ENCODE peak calls at places on chromosomes 2 and 18, in four cellular contexts. Z, C, B and R are unnamed samples.

GRCh38 chr2:201888476-201888875 is 82.1 kb downstream of the CDK15 start:
- DNase-seq in Z (no peak), C (no peak), B (no peak), R (no peak)

GRCh38 chr2:128745946-128746345 is 427.3 kb upstream of the HS6ST1 start:
- DNase-seq in Z (peak), C (no peak), B (no peak), R (no peak)

GRCh38 chr2:61645911-61646310 is 107.8 kb upstream of the XPO1 start:
- DNase-seq in Z (peak), C (peak), B (peak), R (peak)

GRCh38 chr2:177754476-177754873 is 318.1 kb downstream of the PDE11A start:
- DNase-seq in Z (peak), C (peak), B (peak), R (no peak)

GRCh38 chr18:6543330-6543908 is 128.7 kb upstream of the L3MBTL4 start:
- DNase-seq in Z (peak), C (peak), B (peak), R (peak)

GRCh38 chr2:54524236-54524991 is 68.3 kb downstream of the SPTBN1 start:
- DNase-seq in Z (peak), C (peak), B (peak), R (no peak)

GRCh38 chr2:100130595-100131391 is 11.6 kb downstream of the AFF3 start:
- DNase-seq in Z (no peak), C (no peak), B (no peak), R (no peak)

GRCh38 chr18:75220786-75221355 is 10.3 kb downstream of the TSHZ1 start:
- DNase-seq in Z (no peak), C (no peak), B (no peak), R (peak)

GRCh38 chr2:117123362-117123761 is 691.1 kb upstream of the DDX18 start:
- DNase-seq in Z (no peak), C (no peak), B (no peak), R (no peak)

GRCh38 chr2:201909961-201910361 is 103.6 kb downstream of the CDK15 start:
- DNase-seq in Z (peak), C (peak), B (peak), R (peak)

GRCh38 chr2:147910990-147911473 is 66.2 kb downstream of the ACVR2A start:
- DNase-seq in Z (peak), C (peak), B (peak), R (peak)

GRCh38 chr18:30406728-30407127 is 635.8 kb downstream of the DSC3 start:
- DNase-seq in Z (peak), C (no peak), B (peak), R (no peak)

GRCh38 chr2:216546646-216547403 is 48.2 kb downstream of the RPL37A start:
- DNase-seq in Z (peak), C (no peak), B (no peak), R (peak)

GRCh38 chr2:200138386-200139184 is 167.9 kb upstream of the SPATS2L start:
- DNase-seq in Z (peak), C (peak), B (no peak), R (no peak)

GRCh38 chr2:39141346-39142011 is 20.6 kb upstream of the SOS1 start:
- DNase-seq in Z (no peak), C (no peak), B (no peak), R (no peak)

GRCh38 chr18:48963555-48964480 is 13.1 kb upstream of the SMAD7 start:
- DNase-seq in Z (no peak), C (no peak), B (no peak), R (no peak)

GRCh38 chr18:31247574-31248199 is 70.3 kb upstream of the DSG1 start:
- DNase-seq in Z (peak), C (no peak), B (no peak), R (no peak)

GRCh38 chr2:179711375-179711774 is 150.0 kb downstream of the ZNF385B start:
- DNase-seq in Z (no peak), C (no peak), B (no peak), R (no peak)

GRCh38 chr2:234491897-234492296 is 5.0 kb downstream of the ARL4C start:
- DNase-seq in Z (no peak), C (no peak), B (no peak), R (no peak)
- H3K4me3 ChIP-seq in Z (no peak), C (no peak), B (no peak), R (no peak)

DNA sequence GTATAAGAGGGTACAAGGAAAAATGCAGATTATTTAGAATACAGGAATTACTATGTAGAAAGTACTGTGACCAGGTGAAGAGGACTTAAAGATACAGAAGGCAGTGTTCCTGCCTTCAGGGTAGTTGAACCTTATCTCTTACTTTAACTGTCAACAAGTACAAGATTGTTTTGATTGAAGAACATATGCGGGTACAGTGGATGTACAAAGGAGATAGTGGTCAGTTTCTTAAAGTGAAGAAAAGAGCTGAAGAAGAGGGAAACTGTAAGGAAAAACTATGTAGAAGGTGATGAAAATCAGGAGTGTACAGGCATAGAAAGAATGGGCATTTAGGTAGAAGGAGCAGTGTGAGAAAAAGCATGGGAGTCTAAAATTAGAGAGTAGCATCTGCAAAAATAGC is 2.2 kb downstream of the RALBP1 start:
- DNase-seq in Z (no peak), C (peak), B (no peak), R (no peak)
- H3K4me3 ChIP-seq in Z (no peak), C (no peak), B (no peak), R (no peak)

GRCh38 chr2:27079233-27080139 is 1.1 kb downstream of the EMILIN1 start:
- DNase-seq in Z (no peak), C (no peak), B (peak), R (no peak)
- H3K4me3 ChIP-seq in Z (peak), C (peak), B (peak), R (peak)

GRCh38 chr2:238241970-238242369 is 2.1 kb upstream of the HES6 start:
- DNase-seq in Z (no peak), C (no peak), B (no peak), R (peak)

GRCh38 chr2:238239552-238239871 is 326 bp downstream of the HES6 start:
- DNase-seq in Z (no peak), C (no peak), B (no peak), R (no peak)

GRCh38 chr2:238242731-238243495 is 3.1 kb upstream of the HES6 start:
- DNase-seq in Z (no peak), C (peak), B (no peak), R (no peak)

GRCh38 chr2:238239872-238240760 is at the start of gene HES6:
- DNase-seq in Z (peak), C (peak), B (peak), R (peak)

DNA sequence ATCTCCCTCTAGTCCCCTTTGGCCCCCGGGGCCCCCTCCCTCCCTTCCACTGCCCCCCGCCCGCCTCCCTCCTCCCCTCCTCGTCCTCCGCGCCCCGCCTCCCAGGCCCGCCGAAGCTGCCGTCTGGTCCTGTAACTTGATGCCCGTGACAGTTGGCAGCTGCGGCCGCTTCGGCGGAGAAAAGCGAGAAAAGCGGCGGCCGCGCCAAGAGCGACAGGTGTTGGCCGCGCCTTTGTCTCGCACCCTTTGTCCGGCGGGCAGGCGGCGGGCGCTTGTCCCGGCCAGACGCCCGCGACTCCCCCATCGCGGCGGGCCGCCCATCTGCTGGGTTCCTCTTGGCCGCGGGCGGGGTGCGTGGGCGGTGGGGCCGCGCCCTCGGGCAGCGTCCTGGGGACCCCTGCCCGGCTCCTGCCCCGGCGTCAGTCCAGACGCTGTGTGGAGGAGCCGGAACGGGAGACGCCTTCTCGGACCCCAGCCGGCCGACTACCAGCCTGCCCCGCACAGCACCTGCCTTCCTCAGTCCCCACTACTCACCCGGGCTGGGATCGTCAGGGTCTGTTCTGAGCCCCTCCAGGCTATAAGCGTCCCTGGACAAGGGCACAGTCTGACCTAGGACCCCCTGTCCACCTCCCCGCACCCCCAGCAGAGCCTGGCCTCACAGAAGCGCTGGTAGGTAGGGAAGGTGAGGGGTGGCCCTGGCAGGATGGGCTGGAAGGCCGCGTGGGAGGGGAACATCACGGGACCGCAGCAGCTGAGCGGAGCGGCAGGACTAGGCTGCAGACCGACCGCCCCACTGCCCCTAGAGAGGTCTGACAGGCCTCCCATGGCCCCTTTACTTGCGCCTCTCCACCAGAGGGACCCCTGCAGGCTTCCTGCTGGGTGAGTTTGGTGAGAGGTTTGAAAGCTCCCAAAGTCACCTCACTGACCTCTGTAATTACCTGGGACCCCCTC is 1.2 kb upstream of the HES6 start:
- DNase-seq in Z (no peak), C (peak), B (peak), R (peak)
- H3K4me3 ChIP-seq in Z (no peak), C (peak), B (no peak), R (no peak)

GRCh38 chr2:235639885-235640284 is 146.0 kb downstream of the AGAP1 start:
- DNase-seq in Z (no peak), C (peak), B (no peak), R (no peak)
- H3K4me3 ChIP-seq in Z (no peak), C (no peak), B (no peak), R (peak)

GRCh38 chr18:66582151-66582550 is 21.7 kb downstream of the CDH19 start:
- DNase-seq in Z (no peak), C (no peak), B (no peak), R (no peak)

GRCh38 chr18:66587430-66587829 is 16.5 kb downstream of the CDH19 start:
- DNase-seq in Z (no peak), C (no peak), B (no peak), R (no peak)
- H3K4me3 ChIP-seq in Z (no peak), C (no peak), B (no peak), R (no peak)

GRCh38 chr2:11275910-11276309 is 68.5 kb downstream of the ROCK2 start:
- DNase-seq in Z (no peak), C (no peak), B (no peak), R (no peak)

DNA sequence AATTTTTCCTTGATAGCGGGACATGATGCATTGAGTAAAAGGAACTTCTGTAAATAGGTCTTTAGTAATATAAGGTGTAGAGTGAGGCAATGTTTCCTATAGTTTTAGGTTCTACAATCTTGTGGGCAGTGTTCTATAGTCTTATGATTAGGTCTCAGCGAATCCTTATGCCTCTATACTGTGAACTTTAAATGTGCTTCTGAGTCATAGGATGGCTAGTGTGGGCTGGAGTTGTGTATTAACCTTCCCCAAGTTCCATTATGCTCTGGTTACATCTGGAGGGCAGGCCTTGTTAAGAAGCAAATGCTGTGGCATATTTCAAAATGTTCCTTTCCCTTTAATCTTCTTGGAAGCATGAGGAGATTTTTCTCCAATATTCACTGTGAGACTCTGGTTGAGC is 73.5 kb downstream of the ROCK2 start:
- DNase-seq in Z (peak), C (peak), B (peak), R (peak)
- H3K4me3 ChIP-seq in Z (no peak), C (no peak), B (no peak), R (no peak)

GRCh38 chr2:181680055-181680936 is at the start of gene NEUROD1:
- DNase-seq in Z (no peak), C (no peak), B (peak), R (no peak)
- H3K4me3 ChIP-seq in Z (no peak), C (no peak), B (peak), R (peak)

GRCh38 chr2:101771911-101772321 is 74.4 kb downstream of the MAP4K4 start:
- DNase-seq in Z (no peak), C (no peak), B (no peak), R (no peak)
- H3K4me3 ChIP-seq in Z (no peak), C (no peak), B (no peak), R (no peak)